ENCODE peak calls at places on chromosome 22, in seven cellular contexts. O is fibroblast of lung, I is IMR-90, V is hepatocyte, Q is PC-3, X is GM12878, L is astrocyte. B is an unnamed sample.
A peak's percentile ranks its signal among the peaks of the same experiment; 100 is the strongest.

GRCh38 chr22:27796118-27796517 is 5.4 kb downstream of the MN1 start:
- DNase-seq in O (no peak), X (no peak), I (no peak), V (no peak), Q (no peak), L (no peak), B (no peak)

GRCh38 chr22:24428751-24429410 is 1.5 kb downstream of the ADORA2A start:
- DNase-seq in V (no peak), O (no peak), I (no peak), X (no peak), L (no peak), Q (no peak), B (peak; percentile 42)

GRCh38 chr22:37502342-37503182 is 16.4 kb upstream of the MFNG start:
- DNase-seq in L (no peak), Q (peak; percentile 63), X (no peak), V (peak; percentile 91), O (no peak), I (no peak), B (no peak)

GRCh38 chr22:36480941-36481392 is 473 bp downstream of the TXN2 start:
- DNase-seq in L (no peak), V (no peak), I (no peak), O (no peak), Q (no peak), X (peak; percentile 65), B (no peak)

GRCh38 chr22:37032535-37033460 is 13.3 kb downstream of the MPST start:
- DNase-seq in V (peak; percentile 93), I (peak; percentile 37), O (peak; percentile 79), L (peak; percentile 27), Q (peak; percentile 73), X (no peak), B (peak; percentile 48)

GRCh38 chr22:23722168-23722567 is 28.7 kb downstream of the ZNF70 start:
- DNase-seq in L (no peak), I (no peak), X (no peak), V (no peak), O (no peak), Q (no peak), B (no peak)

GRCh38 chr22:44567846-44568493 is 69.9 kb upstream of the RTL6 start:
- DNase-seq in I (peak; percentile 39), L (no peak), V (peak; percentile 46), O (peak; percentile 59), Q (peak; percentile 36), X (no peak), B (no peak)

GRCh38 chr22:38271927-38272372 is 860 bp downstream of the TMEM184B start:
- DNase-seq in I (no peak), V (no peak), O (no peak), Q (peak; percentile 29), X (no peak), L (no peak), B (peak; percentile 76)

GRCh38 chr22:30940655-30941362 is 27.8 kb downstream of the MORC2 start:
- DNase-seq in L (no peak), V (no peak), X (no peak), Q (no peak), O (no peak), I (no peak), B (no peak)

GRCh38 chr22:34236527-34236926 is 316.3 kb upstream of the LARGE1 start:
- DNase-seq in I (no peak), V (no peak), L (no peak), X (no peak), O (no peak), Q (no peak), B (no peak)

GRCh38 chr22:17972385-17973181 is 51.8 kb downstream of the MICAL3 start:
- DNase-seq in I (peak; percentile 85), V (no peak), Q (peak; percentile 61), O (peak; percentile 88), X (no peak), L (peak; percentile 82), B (peak; percentile 88)

GRCh38 chr22:28047740-28048139 is 128.7 kb upstream of the PITPNB start:
- DNase-seq in Q (no peak), V (no peak), X (no peak), I (no peak), O (no peak), L (no peak), B (no peak)

GRCh38 chr22:32469799-32470212 is 4.8 kb upstream of the FBXO7 start:
- DNase-seq in I (peak; percentile 84), X (no peak), V (peak; percentile 55), Q (peak; percentile 29), L (peak; percentile 57), O (peak; percentile 63), B (peak; percentile 91)

GRCh38 chr22:44026066-44026629 is 2.0 kb downstream of the PARVB start:
- DNase-seq in L (no peak), Q (no peak), V (no peak), X (no peak), I (no peak), O (no peak), B (peak; percentile 74)

GRCh38 chr22:32619614-32620426 is 145.2 kb downstream of the FBXO7 start:
- DNase-seq in L (peak; percentile 89), X (no peak), Q (peak; percentile 2), V (no peak), O (peak; percentile 87), I (peak; percentile 89), B (no peak)

GRCh38 chr22:48794906-48795305 is 1032.8 kb downstream of the BRD1 start:
- DNase-seq in V (no peak), O (no peak), Q (no peak), X (no peak), I (no peak), L (no peak), B (no peak)

GRCh38 chr22:37043828-37044538 is 7.6 kb upstream of the KCTD17 start:
- DNase-seq in X (no peak), I (peak; percentile 28), O (peak; percentile 33), Q (peak; percentile 66), V (peak; percentile 86), L (no peak), B (peak; percentile 95)

GRCh38 chr22:32473388-32473952 is 1.1 kb upstream of the FBXO7 start:
- DNase-seq in V (peak; percentile 55), X (peak; percentile 34), Q (peak; percentile 71), I (peak; percentile 70), O (peak; percentile 74), L (peak; percentile 31), B (peak; percentile 78)

GRCh38 chr22:18000441-18001039 is 23.8 kb downstream of the MICAL3 start:
- DNase-seq in X (no peak), I (no peak), L (no peak), O (no peak), V (peak; percentile 37), Q (peak; percentile 9), B (peak; percentile 81)

GRCh38 chr22:36986242-36986821 is 32.9 kb downstream of the TST start:
- DNase-seq in V (no peak), O (peak; percentile 18), L (no peak), Q (peak; percentile 65), X (no peak), I (no peak), B (no peak)

GRCh38 chr22:20226077-20226716 is 41.9 kb downstream of the RTN4R start:
- DNase-seq in L (no peak), I (no peak), X (no peak), V (no peak), Q (no peak), O (no peak), B (no peak)

GRCh38 chr22:36965716-36966115 is 52.3 kb downstream of the CSF2RB start:
- DNase-seq in V (no peak), O (no peak), X (no peak), I (no peak), Q (no peak), L (no peak), B (no peak)

GRCh38 chr22:44292007-44292370 is 20.8 kb downstream of the SHISAL1 start:
- DNase-seq in O (no peak), V (no peak), Q (no peak), L (no peak), X (no peak), I (no peak), B (no peak)

GRCh38 chr22:24191381-24191841 is 10.1 kb downstream of the SUSD2 start:
- DNase-seq in O (no peak), V (no peak), L (no peak), Q (no peak), I (no peak), X (no peak), B (no peak)

GRCh38 chr22:32044477-32044876 is 1.4 kb downstream of the SLC5A1 start:
- DNase-seq in V (no peak), Q (no peak), X (no peak), L (no peak), I (no peak), O (no peak), B (no peak)

GRCh38 chr22:37420656-37421467 is 6.4 kb downstream of the ELFN2 start:
- DNase-seq in V (no peak), I (peak; percentile 54), L (peak; percentile 32), Q (no peak), O (no peak), X (no peak), B (peak; percentile 90)

GRCh38 chr22:48204296-48204695 is 1441.8 kb downstream of the TBC1D22A start:
- DNase-seq in Q (no peak), I (no peak), V (no peak), X (no peak), L (no peak), O (no peak), B (no peak)

GRCh38 chr22:27801197-27801615 is 350 bp downstream of the MN1 start:
- DNase-seq in O (no peak), X (no peak), V (peak; percentile 61), I (peak; percentile 41), Q (peak; percentile 25), L (no peak), B (peak; percentile 93)

GRCh38 chr22:35378547-35379078 is 2.3 kb upstream of the HMOX1 start:
- DNase-seq in V (no peak), L (no peak), Q (no peak), X (no peak), O (no peak), I (no peak), B (no peak)
- H3K4me1 ChIP-seq in V (peaks cover 50% of the 10 kb centered on the region), L (peaks cover 28% of the 10 kb centered on the region), Q (peaks cover 29% of the 10 kb centered on the region), X (peaks cover 38% of the 10 kb centered on the region), O (peaks cover 16% of the 10 kb centered on the region), I (peaks cover 37% of the 10 kb centered on the region), B (peaks cover 57% of the 10 kb centered on the region)

GRCh38 chr22:42114721-42115120 is 15.9 kb downstream of the CYP2D6 start:
- DNase-seq in Q (peak; percentile 5), V (peak; percentile 80), L (no peak), O (peak; percentile 52), X (no peak), I (peak; percentile 6), B (no peak)

GRCh38 chr22:42111798-42112197 is 18.8 kb downstream of the CYP2D6 start:
- DNase-seq in Q (no peak), O (no peak), X (no peak), I (no peak), V (no peak), L (no peak), B (no peak)

GRCh38 chr22:42108848-42109247 is 18.3 kb upstream of the NDUFA6 start:
- DNase-seq in Q (no peak), V (no peak), L (no peak), X (no peak), O (no peak), I (no peak), B (no peak)
- TF ChIP-seq CTCF in Q (no peak), V (no peak), L (no peak), X (no peak), O (no peak), I (no peak), B (no peak)

GRCh38 chr22:46084943-46085830 is 65.1 kb upstream of the PPARA start:
- DNase-seq in X (no peak), L (peak; percentile 92), Q (peak; percentile 76), O (no peak), I (no peak), V (no peak), B (peak; percentile 98)
- H4K20me1 ChIP-seq in X (no peaks in the 10 kb centered on the region), L (peaks cover 95% of the 10 kb centered on the region), Q (peaks cover 6% of the 10 kb centered on the region), O (no peaks in the 10 kb centered on the region), I (peaks cover 45% of the 10 kb centered on the region), V (peaks cover 6% of the 10 kb centered on the region), B (peaks cover 90% of the 10 kb centered on the region)

GRCh38 chr22:40050258-40050657 is 55.5 kb downstream of the FAM83F start:
- DNase-seq in L (no peak), I (no peak), O (no peak), X (peak; percentile 70), V (no peak), Q (no peak), B (no peak)
- H3K4me1 ChIP-seq in L (no peaks in the 10 kb centered on the region), I (no peaks in the 10 kb centered on the region), O (no peaks in the 10 kb centered on the region), X (peaks cover 32% of the 10 kb centered on the region), V (peaks cover 4% of the 10 kb centered on the region), Q (peaks cover under 1% of the 10 kb centered on the region), B (peaks cover 4% of the 10 kb centered on the region)